ENCODE peak calls at places on chromosomes 16 and 17, in four cellular contexts. X, E, A and T are unnamed samples.

GRCh38 chr17:30379303-30380105 is 777 bp downstream of the CPD start:
- DNase-seq in X (no peak), E (peak), A (no peak), T (no peak)

GRCh38 chr17:70344356-70345060 is 175.2 kb downstream of the KCNJ2 start:
- DNase-seq in X (no peak), E (no peak), A (no peak), T (no peak)

GRCh38 chr17:10051112-10051511 is 146.0 kb upstream of the RCVRN start:
- DNase-seq in X (no peak), E (no peak), A (peak), T (no peak)

GRCh38 chr17:83173997-83174858 is 94.8 kb downstream of the METRNL start:
- DNase-seq in X (peak), E (peak), A (peak), T (peak)

GRCh38 chr17:69810326-69811035 is 264.5 kb upstream of the KCNJ16 start:
- DNase-seq in X (no peak), E (no peak), A (no peak), T (no peak)

GRCh38 chr17:60823520-60823919 is 145.9 kb downstream of the BCAS3 start:
- DNase-seq in X (no peak), E (no peak), A (no peak), T (no peak)

GRCh38 chr17:74358696-74359095 is 3.0 kb downstream of the BTBD17 start:
- DNase-seq in X (no peak), E (no peak), A (no peak), T (no peak)

GRCh38 chr17:64037802-64038201 is 17.4 kb upstream of the ICAM2 start:
- DNase-seq in X (no peak), E (no peak), A (no peak), T (no peak)

GRCh38 chr16:1283296-1283695 is 26.1 kb upstream of the UBE2I start:
- DNase-seq in X (no peak), E (no peak), A (no peak), T (no peak)

GRCh38 chr16:27993587-27993986 is 69.9 kb downstream of the GSG1L start:
- DNase-seq in X (no peak), E (no peak), A (no peak), T (no peak)

GRCh38 chr17:41705271-41705991 is 6.7 kb upstream of the GAST start:
- DNase-seq in X (no peak), E (no peak), A (peak), T (no peak)

GRCh38 chr16:78786635-78787034 is 687.2 kb downstream of the WWOX start:
- DNase-seq in X (no peak), E (no peak), A (no peak), T (no peak)

GRCh38 chr17:45138911-45139532 is 3.5 kb downstream of the ACBD4 start:
- DNase-seq in X (no peak), E (no peak), A (no peak), T (no peak)

GRCh38 chr17:78977992-78978973 is 1.4 kb downstream of the LGALS3BP start:
- DNase-seq in X (no peak), E (peak), A (no peak), T (no peak)
- TF ChIP-seq CTCF in X (no peak), E (no peak), A (no peak), T (no peak)

GRCh38 chr17:34474706-34475105 is 104.7 kb upstream of the TMEM132E start:
- DNase-seq in X (no peak), E (no peak), A (no peak), T (no peak)
- TF ChIP-seq CTCF in X (no peak), E (no peak), A (no peak), T (no peak)

GRCh38 chr17:7403043-7403901 is 625 bp downstream of the TMEM256 start:
- DNase-seq in X (peak), E (no peak), A (no peak), T (no peak)

GRCh38 chr17:7403902-7404736 is at the start of gene TMEM256:
- DNase-seq in X (peak), E (peak), A (peak), T (peak)

GRCh38 chr17:7405413-7405881 is 1.6 kb upstream of the TMEM256 start:
- DNase-seq in X (no peak), E (peak), A (no peak), T (no peak)

GRCh38 chr17:7405882-7406825 is 1.5 kb upstream of the NLGN2 start:
- DNase-seq in X (no peak), E (no peak), A (no peak), T (no peak)

GRCh38 chr17:7404737-7405412 is 978 bp upstream of the TMEM256 start:
- DNase-seq in X (peak), E (peak), A (no peak), T (no peak)
- TF ChIP-seq CTCF in X (no peak), E (no peak), A (no peak), T (no peak)

GRCh38 chr16:30085247-30085646 is 6.5 kb downstream of the TBX6 start:
- DNase-seq in X (no peak), E (no peak), A (no peak), T (no peak)

GRCh38 chr16:30084816-30085159 is 6.9 kb downstream of the TBX6 start:
- DNase-seq in X (no peak), E (no peak), A (peak), T (no peak)

GRCh38 chr16:30083216-30084055 is 7.6 kb downstream of the PPP4C start:
- DNase-seq in X (no peak), E (no peak), A (no peak), T (no peak)

GRCh38 chr16:30084096-30084815 is 7.5 kb downstream of the TBX6 start:
- DNase-seq in X (no peak), E (no peak), A (no peak), T (no peak)

DNA sequence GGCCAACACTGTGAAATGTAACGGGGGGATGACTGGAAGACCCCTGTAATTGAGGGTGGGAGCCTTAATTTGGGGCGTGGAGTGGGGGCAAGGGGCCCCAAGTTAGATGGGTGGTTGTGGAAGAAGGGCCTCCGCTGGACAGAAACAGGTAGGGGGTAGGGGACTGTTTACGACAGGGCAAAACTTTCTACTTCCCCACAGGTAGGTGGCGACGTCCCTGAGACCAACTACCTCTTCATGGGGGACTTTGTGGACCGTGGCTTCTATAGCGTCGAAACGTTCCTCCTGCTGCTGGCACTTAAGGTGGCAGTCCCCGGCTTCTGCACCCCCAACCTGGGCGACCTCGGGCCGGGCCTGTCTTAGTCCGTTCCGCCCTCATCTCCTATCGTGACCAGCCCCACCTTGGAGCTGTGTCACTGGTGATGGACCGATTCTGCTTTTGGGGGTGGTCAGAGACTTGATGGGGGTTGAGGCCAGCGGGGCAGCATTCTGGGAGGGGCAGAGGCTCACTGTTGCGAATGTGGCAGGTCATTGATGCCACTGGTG is 6.8 kb downstream of the PPP4C start:
- DNase-seq in X (no peak), E (no peak), A (no peak), T (no peak)
- TF ChIP-seq CTCF in X (no peak), E (no peak), A (no peak), T (peak)

DNA sequence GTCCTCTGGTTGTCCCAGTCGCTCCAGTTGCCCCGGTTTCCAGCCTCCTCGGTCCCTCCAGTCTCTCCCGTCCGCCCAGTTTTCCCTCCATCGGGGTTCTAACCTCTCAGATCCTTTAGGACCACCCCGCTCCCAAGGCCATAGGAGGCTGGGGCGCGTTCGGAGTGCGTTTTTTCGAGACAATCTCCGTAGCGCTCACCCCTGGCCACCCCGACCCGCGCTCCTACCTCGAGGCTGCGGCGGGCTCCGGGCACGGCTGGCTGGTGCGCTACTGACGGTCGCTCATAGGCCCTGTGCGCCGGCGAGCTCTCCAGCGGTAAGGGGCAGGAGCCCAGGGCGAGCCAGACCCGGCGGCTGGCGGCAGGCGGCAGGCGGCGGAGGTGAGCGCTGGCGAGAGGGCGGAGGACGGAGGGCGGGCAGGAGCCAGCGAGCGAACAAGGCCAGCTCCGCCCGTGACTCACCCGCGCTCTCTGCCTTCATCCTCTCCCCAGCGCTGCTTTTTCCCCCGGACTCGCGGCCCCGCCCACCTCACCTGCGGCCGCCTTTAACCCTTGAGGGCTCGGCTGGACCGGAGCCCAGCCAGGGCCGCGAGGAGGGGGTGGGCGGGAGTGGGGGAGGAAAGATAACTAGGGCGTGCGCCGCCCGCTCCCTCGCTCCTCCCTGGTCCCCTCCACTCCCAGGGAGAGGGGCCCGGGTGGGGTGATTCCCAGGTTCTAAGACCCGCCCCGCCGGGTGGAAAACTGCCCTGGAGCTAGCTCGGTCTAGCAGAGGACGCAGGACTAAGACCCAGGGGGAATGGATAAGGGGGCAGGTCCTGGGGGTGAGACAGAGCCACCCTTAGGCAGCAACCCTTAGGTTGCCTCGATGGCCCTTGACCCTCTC is at the start of gene SP6:
- DNase-seq in X (peak), E (peak), A (peak), T (no peak)
- TF ChIP-seq CTCF in X (no peak), E (peak), A (no peak), T (peak)

GRCh38 chr17:46851029-46851741 is at the start of gene WNT9B:
- DNase-seq in X (no peak), E (peak), A (no peak), T (no peak)
- TF ChIP-seq CTCF in X (no peak), E (no peak), A (no peak), T (peak)

DNA sequence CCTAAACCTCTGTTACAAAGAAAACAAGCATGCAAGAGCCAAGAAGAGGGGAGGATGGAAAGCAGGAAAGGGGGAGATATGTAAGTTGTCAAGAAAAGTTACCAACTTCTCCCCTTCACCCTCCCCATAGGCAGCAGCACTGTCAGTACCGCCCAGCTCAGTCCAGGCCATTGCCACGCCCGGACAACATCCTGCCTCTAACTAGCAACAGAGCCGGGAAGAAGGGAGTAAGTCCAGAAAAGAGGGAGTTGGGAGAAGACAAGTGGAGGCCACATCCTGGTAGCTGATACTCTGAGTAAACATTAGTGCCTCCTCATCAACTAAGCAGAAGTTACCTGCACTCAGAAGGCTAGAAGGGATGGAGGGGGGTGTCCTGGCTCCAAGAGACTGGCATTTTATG is 113.6 kb downstream of the SMG6 start:
- DNase-seq in X (no peak), E (no peak), A (peak), T (no peak)
- TF ChIP-seq CTCF in X (no peak), E (no peak), A (no peak), T (no peak)

GRCh38 chr17:1171953-1172352 is 7.8 kb downstream of the ABR start:
- DNase-seq in X (no peak), E (no peak), A (no peak), T (no peak)

GRCh38 chr17:1169471-1169908 is 10.3 kb downstream of the ABR start:
- DNase-seq in X (no peak), E (no peak), A (no peak), T (no peak)

GRCh38 chr17:1169913-1170312 is 9.9 kb downstream of the ABR start:
- DNase-seq in X (no peak), E (no peak), A (no peak), T (no peak)

GRCh38 chr17:1168537-1169234 is 11.1 kb downstream of the ABR start:
- DNase-seq in X (no peak), E (no peak), A (no peak), T (no peak)

DNA sequence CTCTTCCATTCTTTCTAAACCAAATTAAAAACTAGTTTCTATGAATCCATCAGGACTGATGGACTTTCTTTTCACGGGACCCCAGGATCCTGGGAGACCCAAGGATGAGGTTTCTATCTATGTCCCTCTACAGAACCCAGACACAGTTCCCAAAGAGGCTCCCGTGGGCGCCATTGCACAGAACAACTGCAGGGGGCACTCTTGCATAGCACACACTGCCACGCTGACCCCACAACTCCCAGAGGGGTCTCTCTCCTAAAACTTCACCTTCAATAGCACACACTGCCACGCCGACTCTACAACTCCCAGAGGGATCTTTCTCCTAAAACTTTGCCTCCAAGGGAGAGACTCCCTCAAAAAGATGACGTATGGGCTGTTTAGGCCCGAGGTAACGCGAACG is 9.0 kb downstream of the ABR start:
- DNase-seq in X (no peak), E (no peak), A (no peak), T (no peak)
- TF ChIP-seq CTCF in X (no peak), E (peak), A (no peak), T (peak)